ENCODE peak calls at places on chromosomes 2 and 18, in four cellular contexts. N, M, P and H are unnamed samples.
A peak's percentile ranks its signal among the peaks of the same experiment; 100 is the strongest.

GRCh38 chr2:239726091-239726591 is 299.0 kb downstream of the NDUFA10 start:
- DNase-seq in N (no peak), M (no peak), P (no peak), H (no peak)

GRCh38 chr2:232592687-232593407 is 40.6 kb upstream of the EFHD1 start:
- DNase-seq in N (no peak), M (peak; percentile 84), P (peak; percentile 70), H (no peak)

GRCh38 chr18:75433098-75433497 is 5.6 kb upstream of the SMIM21 start:
- DNase-seq in N (no peak), M (no peak), P (no peak), H (no peak)

GRCh38 chr2:75361486-75361885 is 162.2 kb upstream of the TACR1 start:
- DNase-seq in N (no peak), M (no peak), P (no peak), H (no peak)

GRCh38 chr18:8989855-8990254 is 112.6 kb upstream of the NDUFV2 start:
- DNase-seq in N (no peak), M (no peak), P (no peak), H (no peak)

GRCh38 chr2:62858231-62858832 is 152.8 kb downstream of the EHBP1 start:
- DNase-seq in N (no peak), M (no peak), P (no peak), H (no peak)

GRCh38 chr2:41160439-41160838 is 708.5 kb upstream of the SLC8A1 start:
- DNase-seq in N (no peak), M (no peak), P (no peak), H (no peak)

GRCh38 chr2:98039085-98039756 is 43.5 kb upstream of the TMEM131 start:
- DNase-seq in N (no peak), M (no peak), P (no peak), H (no peak)

GRCh38 chr2:177753682-177754475 is 318.7 kb downstream of the PDE11A start:
- DNase-seq in N (no peak), M (peak; percentile 83), P (peak; percentile 85), H (no peak)

GRCh38 chr2:101360229-101360628 is 27.1 kb downstream of the CREG2 start:
- DNase-seq in N (no peak), M (peak; percentile 69), P (no peak), H (no peak)

GRCh38 chr2:179646173-179646762 is 215.1 kb downstream of the ZNF385B start:
- DNase-seq in N (no peak), M (no peak), P (no peak), H (no peak)

GRCh38 chr18:62585274-62586147 is 62.7 kb downstream of the ZCCHC2 start:
- DNase-seq in N (no peak), M (no peak), P (no peak), H (no peak)

GRCh38 chr2:160736148-160736547 is 242.5 kb upstream of the RBMS1 start:
- DNase-seq in N (no peak), M (no peak), P (no peak), H (no peak)

GRCh38 chr2:128385365-128385764 is 66.7 kb upstream of the HS6ST1 start:
- DNase-seq in N (no peak), M (no peak), P (no peak), H (no peak)

GRCh38 chr2:1755436-1756191 is 11.3 kb upstream of the PXDN start:
- DNase-seq in N (no peak), M (no peak), P (no peak), H (no peak)

GRCh38 chr18:72419914-72420313 is 124.2 kb downstream of the CBLN2 start:
- DNase-seq in N (no peak), M (no peak), P (no peak), H (no peak)

GRCh38 chr2:171185941-171186340 is 25.2 kb upstream of the TLK1 start:
- DNase-seq in N (no peak), M (no peak), P (peak; percentile 31), H (no peak)

GRCh38 chr2:24929230-24929629 is 9.2 kb upstream of the ADCY3 start:
- DNase-seq in N (no peak), M (no peak), P (no peak), H (no peak)

GRCh38 chr2:30382995-30383394 is 64.1 kb upstream of the LCLAT1 start:
- DNase-seq in N (no peak), M (no peak), P (no peak), H (no peak)

GRCh38 chr2:127121776-127122176 is 14.8 kb upstream of the BIN1 start:
- DNase-seq in N (no peak), M (no peak), P (no peak), H (no peak)

GRCh38 chr2:239726631-239727181 is 298.4 kb downstream of the NDUFA10 start:
- DNase-seq in N (no peak), M (no peak), P (no peak), H (no peak)